ENCODE peak calls at places on chromosomes 16 and 17, in eight cellular contexts. B, S, R, Z, M, Y, W and N are unnamed samples.

GRCh38 chr16:79018952-79019506 is 581.5 kb downstream of the MAF start:
- DNase-seq in M (no peak), Z (no peak), B (no peak), Y (no peak), W (no peak), S (no peak), R (no peak), N (no peak)

GRCh38 chr17:60327122-60327869 is 64.6 kb downstream of the USP32 start:
- DNase-seq in R (no peak), S (no peak), B (no peak), M (no peak), Z (no peak), W (no peak), Y (no peak), N (no peak)

GRCh38 chr17:37138726-37139125 is 190.0 kb downstream of the AATF start:
- DNase-seq in W (no peak), Z (no peak), B (no peak), R (no peak), Y (no peak), S (no peak), M (no peak), N (no peak)

GRCh38 chr17:28643979-28644781 is 778 bp downstream of the BLTP2 start:
- DNase-seq in B (peak; percentile 53), S (peak; percentile 18), W (peak; percentile 50), M (peak; percentile 70), R (peak; percentile 54), Z (no peak), Y (peak; percentile 59), N (peak; percentile 72)

GRCh38 chr17:58710948-58711552 is 18.6 kb downstream of the RAD51C start:
- DNase-seq in M (peak; percentile 55), Y (peak; percentile 36), W (peak; percentile 76), Z (peak; percentile 22), S (peak; percentile 50), R (no peak), B (peak; percentile 81), N (peak; percentile 81)

GRCh38 chr17:15914400-15915165 is 30.3 kb upstream of the ADORA2B start:
- DNase-seq in M (no peak), B (peak; percentile 22), W (peak; percentile 51), Z (no peak), R (no peak), Y (peak; percentile 9), S (no peak), N (no peak)

GRCh38 chr17:17725853-17726720 is 44.8 kb downstream of the RAI1 start:
- DNase-seq in Z (no peak), S (no peak), R (no peak), B (no peak), Y (no peak), M (no peak), W (no peak), N (no peak)

GRCh38 chr17:40536731-40537171 is 28.5 kb downstream of the CCR7 start:
- DNase-seq in S (no peak), R (no peak), B (peak; percentile 53), M (no peak), W (peak; percentile 57), Y (no peak), Z (no peak), N (peak; percentile 29)

GRCh38 chr17:51050291-51051033 is 70.2 kb downstream of the SPAG9 start:
- DNase-seq in R (no peak), S (no peak), W (no peak), M (no peak), B (no peak), Z (no peak), Y (no peak), N (no peak)

GRCh38 chr17:56918916-56919315 is 5.1 kb upstream of the TRIM25 start:
- DNase-seq in S (no peak), W (peak; percentile 72), M (no peak), B (peak; percentile 28), R (no peak), Y (no peak), Z (no peak), N (peak; percentile 46)

GRCh38 chr16:1790611-1791255 is 2.8 kb downstream of the IGFALS start:
- DNase-seq in M (no peak), B (no peak), S (no peak), Z (no peak), R (no peak), W (no peak), Y (no peak), N (no peak)

GRCh38 chr17:8223356-8224063 is 13.1 kb upstream of the AURKB start:
- DNase-seq in S (no peak), W (peak; percentile 50), Z (no peak), R (peak; percentile 75), M (peak; percentile 68), Y (peak; percentile 67), B (peak; percentile 62), N (peak; percentile 52)

GRCh38 chr17:37787055-37787720 is 42.3 kb upstream of the HNF1B start:
- DNase-seq in R (no peak), Y (peak; percentile 78), S (peak; percentile 32), B (peak; percentile 10), M (peak; percentile 34), Z (no peak), W (no peak), N (no peak)

GRCh38 chr17:34116306-34116705 is 138.8 kb upstream of the CCL2 start:
- DNase-seq in Y (no peak), M (no peak), Z (no peak), W (no peak), B (no peak), R (no peak), S (no peak), N (no peak)

GRCh38 chr17:44751806-44752205 is 7.0 kb upstream of the ADAM11 start:
- DNase-seq in B (no peak), W (no peak), R (no peak), Z (no peak), Y (no peak), S (no peak), M (no peak), N (no peak)

GRCh38 chr17:78715000-78715771 is 66.9 kb downstream of the CYTH1 start:
- DNase-seq in W (no peak), M (no peak), Z (no peak), B (no peak), Y (peak; percentile 22), S (no peak), R (no peak), N (no peak)

GRCh38 chr17:60971515-60972369 is 294.1 kb downstream of the BCAS3 start:
- DNase-seq in M (peak; percentile 62), W (peak; percentile 80), B (peak; percentile 83), Z (peak; percentile 24), Y (peak; percentile 40), S (peak; percentile 41), R (peak; percentile 40), N (peak; percentile 83)

GRCh38 chr17:73175962-73176565 is 11.3 kb downstream of the SSTR2 start:
- DNase-seq in R (no peak), Z (no peak), W (no peak), Y (no peak), M (no peak), S (no peak), B (no peak), N (no peak)

GRCh38 chr17:75011788-75012319 is 616 bp upstream of the MRPL58 start:
- DNase-seq in W (peak; percentile 88), Y (peak; percentile 75), R (no peak), S (peak; percentile 39), B (peak; percentile 74), M (no peak), Z (no peak), N (peak; percentile 89)

GRCh38 chr17:68314916-68315535 is 23.7 kb downstream of the ARSG start:
- DNase-seq in W (no peak), Y (peak; percentile 55), B (peak; percentile 30), M (no peak), Z (peak; percentile 41), R (peak; percentile 45), S (no peak), N (peak; percentile 18)

GRCh38 chr17:40327735-40328385 is 18.9 kb downstream of the RARA start:
- DNase-seq in Z (no peak), S (no peak), W (no peak), Y (no peak), M (no peak), R (no peak), B (peak; percentile 42), N (no peak)

GRCh38 chr16:70725912-70726828 is 40.3 kb upstream of the MTSS2 start:
- DNase-seq in B (peak; percentile 79), M (no peak), W (peak; percentile 71), Z (no peak), S (no peak), R (no peak), Y (no peak), N (no peak)
- H3K4me3 ChIP-seq in B (no peak overlapping the region), M (no peak overlapping the region), W (no peak overlapping the region), Z (no peak overlapping the region), S (no peak overlapping the region), R (no peak overlapping the region), Y (no peak overlapping the region), N (no peak overlapping the region)

GRCh38 chr17:30234954-30235353 is 543 bp downstream of the SLC6A4 start:
- DNase-seq in Z (no peak), R (no peak), B (peak; percentile 6), S (no peak), M (no peak), W (no peak), Y (no peak), N (no peak)
- H3K4me3 ChIP-seq in Z (no peak overlapping the region), R (no peak overlapping the region), B (no peak overlapping the region), S (peak overlapping the region; percentile 39), M (peak overlapping the region; percentile 57), W (peak overlapping the region; percentile 50), Y (peak overlapping the region; percentile 46), N (peak overlapping the region; percentile 49)

DNA sequence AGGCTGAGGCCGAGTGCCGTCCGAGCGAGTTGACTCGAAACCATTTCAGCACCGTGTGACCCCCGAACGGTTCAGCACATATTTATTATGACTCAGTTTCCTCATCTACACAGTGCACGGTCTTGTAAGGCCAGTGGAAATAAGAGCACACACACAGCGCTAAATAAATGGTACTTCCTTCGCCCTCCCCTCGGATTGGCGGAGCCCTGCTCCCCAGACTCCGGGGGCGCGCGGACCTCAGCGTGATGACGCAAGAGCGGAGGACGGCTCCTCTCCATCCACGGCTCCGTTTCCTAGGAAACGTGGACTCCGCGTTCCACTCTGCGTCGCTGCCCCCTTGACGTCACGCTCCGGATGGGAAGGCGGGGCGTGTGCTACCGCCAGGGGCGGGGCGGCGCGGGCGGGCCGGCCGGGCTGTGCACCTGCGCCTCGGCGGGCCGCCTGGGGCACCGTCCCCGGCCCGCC is at the start of gene PARD6A:
- DNase-seq in S (peak; percentile 91), Y (peak; percentile 94), R (peak; percentile 87), Z (peak; percentile 97), W (peak; percentile 97), B (peak; percentile 97), M (peak; percentile 96), N (peak; percentile 97)
- H3K4me3 ChIP-seq in S (peak within 1 kb of the TSS; percentile 90), Y (peak within 1 kb of the TSS; percentile 57), R (peak within 1 kb of the TSS; percentile 97), Z (peak within 1 kb of the TSS; percentile 98), W (peak within 1 kb of the TSS; percentile 92), B (peak within 1 kb of the TSS; percentile 94), M (peak within 1 kb of the TSS; percentile 52), N (peak within 1 kb of the TSS; percentile 86)

DNA sequence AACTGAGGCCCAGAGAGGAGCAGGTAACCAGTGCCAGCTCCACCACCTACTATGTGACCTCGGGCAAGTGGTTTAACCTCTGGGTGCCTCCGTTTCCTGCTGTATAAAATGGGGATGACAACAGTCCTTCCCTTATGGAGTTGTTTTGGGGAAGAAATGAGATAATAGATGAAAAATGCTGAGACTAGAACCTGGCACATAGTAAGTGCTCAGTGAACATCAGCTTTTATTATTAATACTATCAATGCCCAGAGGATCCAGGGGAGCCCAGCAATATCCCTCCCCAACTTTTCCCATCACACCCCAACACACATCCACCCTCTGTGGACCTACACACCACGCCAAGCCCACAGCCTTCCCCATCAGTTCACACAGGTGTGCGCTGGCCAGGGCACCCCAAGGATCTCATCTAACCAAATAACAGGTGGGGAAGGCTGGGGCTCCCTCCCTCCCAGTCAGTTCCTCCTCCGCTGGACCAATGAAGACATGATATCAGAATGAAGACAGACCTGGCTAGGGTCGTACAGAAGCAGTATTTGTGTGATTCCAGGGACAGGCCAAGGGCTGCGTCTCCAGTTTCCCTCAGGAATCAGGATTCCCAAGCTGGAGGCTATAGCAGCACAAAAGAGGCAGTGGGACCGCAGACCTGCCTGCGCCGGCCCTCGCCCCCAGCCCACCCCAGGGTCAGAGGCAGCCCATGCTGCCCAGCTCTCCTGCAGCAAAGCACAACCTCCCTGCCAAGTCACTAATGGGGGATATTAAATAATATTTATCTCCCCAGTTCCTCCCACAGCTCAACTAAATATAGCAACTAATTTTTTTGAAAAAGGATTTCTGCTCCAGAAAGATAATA is 1.8 kb downstream of the ATP2A3 start:
- DNase-seq in B (no peak), R (no peak), W (no peak), Y (no peak), Z (no peak), M (no peak), S (no peak), N (no peak)
- H3K4me3 ChIP-seq in B (no peak overlapping the region), R (no peak overlapping the region), W (no peak overlapping the region), Y (peak overlapping the region; percentile 59), Z (peak overlapping the region; percentile 97), M (no peak overlapping the region), S (no peak overlapping the region), N (no peak overlapping the region)